ENCODE peak calls at places on chromosomes 4 and X, in nine cellular contexts. T is CD4-positive, alpha-beta T cell; G is T47D; C is Peyer's patch; V is fibroblast of mammary gland; E is AG10803; Z is retina; O is type B pancreatic cell; J is left cardiac atrium. I is an unnamed sample.

GRCh38 chrX:11309220-11309619 is 16.0 kb downstream of the AMELX start:
- DNase-seq in T (no peak), G (no peak), C (no peak), V (peak), E (no peak), Z (no peak), O (no peak), J (no peak), I (peak)

GRCh38 chr4:148980782-148981181 is 538.6 kb upstream of the NR3C2 start:
- DNase-seq in T (no peak), G (no peak), C (no peak), V (no peak), E (no peak), Z (no peak), O (no peak), J (no peak), I (no peak)

GRCh38 chr4:176444741-176445140 is 125.0 kb downstream of the SPCS3 start:
- DNase-seq in T (no peak), G (no peak), C (no peak), V (peak), E (peak), Z (no peak), O (no peak), J (no peak), I (no peak)

GRCh38 chrX:50157545-50158125 is 43.2 kb downstream of the AKAP4 start:
- DNase-seq in T (no peak), G (no peak), C (no peak), V (peak), E (no peak), Z (no peak), O (no peak), J (no peak), I (no peak)

GRCh38 chr4:41541697-41542096 is 3.7 kb downstream of the LIMCH1 start:
- DNase-seq in T (no peak), G (no peak), C (no peak), V (no peak), E (peak), Z (no peak), O (no peak), J (peak), I (peak)

GRCh38 chr4:100391086-100391485 is 126.7 kb downstream of the EMCN start:
- DNase-seq in T (no peak), G (no peak), C (no peak), V (no peak), E (no peak), Z (no peak), O (no peak), J (no peak), I (no peak)

GRCh38 chrX:110004970-110005369 is 2.1 kb downstream of the TMEM164 start:
- DNase-seq in T (no peak), G (no peak), C (no peak), V (no peak), E (no peak), Z (no peak), O (no peak), J (no peak), I (no peak)

GRCh38 chr4:159400782-159401712 is 298.2 kb downstream of the RAPGEF2 start:
- DNase-seq in T (no peak), G (no peak), C (no peak), V (peak), E (peak), Z (no peak), O (no peak), J (no peak), I (no peak)

GRCh38 chr4:76905521-76905920 is 7.6 kb upstream of the SOWAHB start:
- DNase-seq in T (no peak), G (no peak), C (no peak), V (no peak), E (peak), Z (no peak), O (no peak), J (no peak), I (no peak)

GRCh38 chrX:37905436-37906147 is 58.2 kb upstream of the DYNLT3 start:
- DNase-seq in T (no peak), G (no peak), C (no peak), V (peak), E (peak), Z (peak), O (peak), J (no peak), I (peak)

GRCh38 chrX:129622757-129623301 is 31.9 kb downstream of the APLN start:
- DNase-seq in T (no peak), G (no peak), C (no peak), V (no peak), E (no peak), Z (peak), O (no peak), J (no peak), I (peak)

GRCh38 chr4:76764251-76764650 is 133.7 kb downstream of the SOWAHB start:
- DNase-seq in T (no peak), G (no peak), C (no peak), V (peak), E (peak), Z (no peak), O (no peak), J (no peak), I (peak)

GRCh38 chr4:131430302-131430701 is 1718.8 kb upstream of the PCDH10 start:
- DNase-seq in T (no peak), G (no peak), C (no peak), V (no peak), E (no peak), Z (no peak), O (no peak), J (no peak), I (peak)